ENCODE peak calls at places on chromosomes 16 and 17, in five cellular contexts. Y is HCT116, E is SK-N-SH, B is GM12878, S is HepG2. N is an unnamed sample. For H3K4me1 and H4K20me1, the result is how much of the 10 kb centered on the place peaks cover.

GRCh38 chr17:68329331-68329730 is 38.0 kb downstream of the ARSG start:
- DNase-seq in Y (no peak), E (no peak), B (no peak), S (no peak), N (no peak)

GRCh38 chr17:60103957-60104356 is 25.2 kb upstream of the HEATR6 start:
- DNase-seq in Y (no peak), E (no peak), B (no peak), S (no peak), N (no peak)

GRCh38 chr17:14354807-14355206 is 53.9 kb downstream of the HS3ST3B1 start:
- DNase-seq in Y (no peak), E (no peak), B (no peak), S (no peak), N (no peak)

GRCh38 chr16:71474864-71475263 is 12.8 kb upstream of the ZNF23 start:
- DNase-seq in Y (peak), E (no peak), B (no peak), S (no peak), N (no peak)

GRCh38 chr17:75504347-75505151 is 10.8 kb downstream of the CASKIN2 start:
- DNase-seq in Y (no peak), E (peak), B (no peak), S (peak), N (no peak)

GRCh38 chr17:75875182-75875939 is 3.0 kb downstream of the TRIM47 start:
- DNase-seq in Y (no peak), E (peak), B (no peak), S (no peak), N (no peak)

GRCh38 chr17:81980752-81981239 is 3.4 kb downstream of the ASPSCR1 start:
- DNase-seq in Y (no peak), E (no peak), B (no peak), S (no peak), N (no peak)

GRCh38 chr17:44940321-44940720 is 7.3 kb downstream of the KIF18B start:
- DNase-seq in Y (no peak), E (peak), B (no peak), S (peak), N (no peak)

GRCh38 chr17:36808181-36808661 is 129.1 kb upstream of the LHX1 start:
- DNase-seq in Y (no peak), E (peak), B (no peak), S (no peak), N (no peak)

GRCh38 chr16:59635674-59636073 is 901.6 kb upstream of the GOT2 start:
- DNase-seq in Y (no peak), E (no peak), B (no peak), S (no peak), N (peak)

GRCh38 chr16:64215730-64216129 is 906.1 kb downstream of the CDH11 start:
- DNase-seq in Y (no peak), E (no peak), B (no peak), S (no peak), N (no peak)

GRCh38 chr17:56834380-56835258 is 668 bp downstream of the DGKE start:
- DNase-seq in Y (no peak), E (peak), B (peak), S (peak), N (peak)

GRCh38 chr16:57186630-57187507 is 740 bp downstream of the RSPRY1 start:
- DNase-seq in Y (no peak), E (peak), B (no peak), S (peak), N (peak)

GRCh38 chr17:58367462-58367861 is 15.5 kb upstream of the SUPT4H1 start:
- DNase-seq in Y (no peak), E (no peak), B (no peak), S (no peak), N (no peak)
- H3K4me1 ChIP-seq in Y (under half), E (under half), B (under half), S (half or more), N (under half)

DNA sequence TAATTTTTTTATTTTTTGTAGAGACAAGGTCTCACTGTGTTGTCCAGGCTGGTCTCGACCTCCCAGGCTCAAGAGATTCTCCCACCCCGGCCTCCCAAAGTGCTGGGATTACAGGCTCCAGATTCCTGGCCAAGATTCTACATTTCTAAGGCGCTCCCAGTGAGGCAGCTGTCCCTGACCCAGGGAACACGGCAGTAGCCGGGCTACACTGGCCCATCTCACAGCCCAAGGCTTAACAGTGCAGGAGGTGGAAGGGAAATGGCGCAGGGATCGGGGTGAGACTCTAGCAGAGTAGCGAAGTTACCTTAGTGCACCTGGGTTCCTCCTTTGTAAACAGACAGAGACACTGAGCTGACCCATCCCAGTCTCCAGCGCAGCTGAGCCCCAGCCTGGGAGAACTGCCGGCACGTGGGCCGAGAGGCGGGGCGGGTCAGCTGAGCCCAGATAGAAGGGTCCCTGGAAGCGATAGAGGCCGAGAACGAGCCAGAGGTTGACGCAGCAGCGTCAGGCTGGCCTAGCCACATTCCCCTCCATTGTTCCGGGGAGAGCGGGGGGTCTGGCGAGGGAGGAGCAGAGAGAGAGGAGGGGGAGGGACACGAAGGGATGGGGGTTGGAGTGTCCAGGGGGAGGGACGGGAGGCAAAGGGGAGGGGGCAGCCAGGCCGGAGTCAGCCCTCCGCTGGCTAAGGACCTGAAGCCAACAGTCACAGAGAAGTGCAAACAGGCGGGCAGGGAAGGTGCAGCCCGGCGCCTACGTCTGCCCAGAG is 2.5 kb downstream of the CARHSP1 start:
- DNase-seq in Y (no peak), E (peak), B (no peak), S (peak), N (no peak)
- TF ChIP-seq POLR2AphosphoS5 in Y (no peak), E (no peak), B (no peak), S (no peak), N (no peak)

GRCh38 chr17:3004925-3005324 is 58.5 kb downstream of the OR1D5 start:
- DNase-seq in Y (no peak), E (peak), B (no peak), S (no peak), N (no peak)

GRCh38 chr17:3004150-3004801 is 59.1 kb downstream of the OR1D5 start:
- DNase-seq in Y (peak), E (peak), B (peak), S (peak), N (peak)

GRCh38 chr17:3005696-3006095 is 57.7 kb downstream of the OR1D5 start:
- DNase-seq in Y (no peak), E (no peak), B (no peak), S (no peak), N (no peak)

GRCh38 chr17:3002538-3003301 is 60.7 kb downstream of the OR1D5 start:
- DNase-seq in Y (no peak), E (no peak), B (peak), S (no peak), N (no peak)

GRCh38 chr17:3003401-3004149 is 59.8 kb downstream of the OR1D5 start:
- DNase-seq in Y (no peak), E (no peak), B (peak), S (no peak), N (no peak)
- H4K20me1 ChIP-seq in Y (under half), E (under half), B (under half), S (under half), N (under half)

DNA sequence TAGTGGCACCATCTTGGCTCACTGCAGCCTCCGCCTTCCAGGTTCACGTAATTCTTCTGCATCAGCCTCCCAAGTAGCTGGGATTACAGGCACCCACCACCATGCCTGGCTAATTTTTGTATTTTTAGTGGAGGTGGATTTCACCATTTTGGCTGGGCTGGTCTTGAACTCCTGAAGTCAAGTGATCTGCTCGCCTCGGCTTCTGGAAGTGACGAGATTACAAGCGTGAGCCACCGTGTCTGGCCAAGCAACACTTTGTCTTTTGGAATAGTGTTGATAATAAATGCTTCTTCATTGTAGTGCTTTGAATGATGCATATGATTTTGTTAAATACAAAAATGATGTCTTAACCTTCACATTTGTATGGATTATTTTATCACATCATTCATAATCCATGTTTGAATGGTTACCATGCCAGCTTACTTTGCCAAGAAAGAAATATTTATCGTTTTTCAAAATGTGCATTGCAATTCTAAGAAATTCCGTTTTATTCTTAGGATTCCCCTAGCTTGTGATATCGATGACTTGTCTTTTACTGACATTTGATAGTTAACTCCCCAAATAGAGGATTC is 29.1 kb downstream of the USP10 start:
- DNase-seq in Y (no peak), E (no peak), B (no peak), S (no peak), N (no peak)
- H3K4me1 ChIP-seq in Y (half or more), E (under half), B (under half), S (half or more), N (half or more)

GRCh38 chr17:64148017-64148631 is 18.2 kb upstream of the ERN1 start:
- DNase-seq in Y (no peak), E (peak), B (no peak), S (peak), N (peak)
- TF ChIP-seq POLR2AphosphoS5 in Y (peak), E (peak), B (no peak), S (peak), N (peak)